ENCODE peak calls at places on chromosomes 5 and 9, in five cellular contexts. Z is naive thymus-derived CD4-positive, alpha-beta T cell; W is heart left ventricle; A is GM23248; D is BE2C. U is an unnamed sample.

GRCh38 chr9:126667190-126668055 is 53.7 kb downstream of the LMX1B start:
- DNase-seq in Z (no peak), W (no peak), A (no peak), D (peak; percentile 86), U (no peak)

GRCh38 chr9:75962186-75963036 is 71.9 kb downstream of the PCSK5 start:
- DNase-seq in W (peak; percentile 20), Z (no peak), A (no peak), D (no peak), U (no peak)

GRCh38 chr5:176803027-176803942 is 7.1 kb upstream of the UNC5A start:
- DNase-seq in Z (no peak), W (no peak), A (no peak), D (peak; percentile 93), U (no peak)

GRCh38 chr5:19880430-19880829 is 107.6 kb downstream of the CDH18 start:
- DNase-seq in Z (no peak), D (no peak), A (no peak), W (no peak), U (no peak)

GRCh38 chr5:152560508-152561137 is 155.5 kb upstream of the NMUR2 start:
- DNase-seq in D (peak; percentile 44), A (peak; percentile 68), Z (no peak), W (peak; percentile 51), U (no peak)

GRCh38 chr5:79133657-79134451 is 22.2 kb downstream of the BHMT start:
- DNase-seq in W (peak; percentile 48), D (peak; percentile 76), A (peak; percentile 90), Z (peak; percentile 57), U (peak; percentile 66)

GRCh38 chr5:56814963-56815656 is at the start of gene MAP3K1:
- DNase-seq in D (peak; percentile 92), A (peak; percentile 82), W (peak; percentile 83), Z (peak; percentile 83), U (peak; percentile 80)

GRCh38 chr9:107768224-107768623 is 278.7 kb upstream of the KLF4 start:
- DNase-seq in A (no peak), W (peak; percentile 71), D (no peak), Z (no peak), U (no peak)

GRCh38 chr9:93580654-93581380 is 4.4 kb downstream of the PHF2 start:
- DNase-seq in D (no peak), W (no peak), A (no peak), Z (no peak), U (peak; percentile 32)

GRCh38 chr5:119473241-119473640 is 20.9 kb downstream of the HSD17B4 start:
- DNase-seq in Z (no peak), A (no peak), W (no peak), D (no peak), U (no peak)

GRCh38 chr5:103373576-103374472 is 115.3 kb downstream of the MACIR start:
- DNase-seq in W (no peak), D (no peak), Z (no peak), A (no peak), U (no peak)

DNA sequence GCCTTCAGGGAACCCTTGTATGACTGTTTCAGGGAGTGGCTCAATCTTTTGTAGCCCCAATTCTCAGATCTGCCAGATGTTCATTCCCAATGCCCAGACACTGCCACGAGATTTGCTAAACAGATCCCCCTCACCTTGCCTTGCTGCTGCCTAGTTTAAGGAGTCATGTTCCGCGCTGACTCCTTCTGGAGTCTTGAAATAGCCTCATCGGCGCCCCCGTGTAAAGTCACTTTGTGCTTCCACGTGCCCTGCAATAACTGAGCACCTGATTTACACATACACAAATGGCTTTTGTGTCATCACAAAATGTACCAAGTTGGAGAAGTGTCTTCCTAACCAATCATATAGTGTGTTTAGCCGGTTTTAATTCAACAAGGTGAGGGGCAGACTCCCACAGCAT is 62.3 kb downstream of the PRRT1B start:
- DNase-seq in W (no peak), Z (no peak), A (no peak), D (no peak), U (no peak)
- H3K36me3 ChIP-seq in W (peaks cover 58% of the 10 kb centered on the region), Z (peaks cover 66% of the 10 kb centered on the region), A (no peaks in the 10 kb centered on the region), D (no peaks in the 10 kb centered on the region), U (peaks cover 17% of the 10 kb centered on the region)

GRCh38 chr5:179886190-179886589 is 21.5 kb downstream of the TBC1D9B start:
- DNase-seq in W (no peak), Z (no peak), D (no peak), A (peak; percentile 18), U (no peak)

GRCh38 chr5:179885491-179886090 is 22.1 kb downstream of the TBC1D9B start:
- DNase-seq in D (no peak), Z (no peak), W (no peak), A (no peak), U (no peak)

GRCh38 chr5:179887802-179888201 is 19.9 kb downstream of the TBC1D9B start:
- DNase-seq in D (no peak), Z (no peak), A (no peak), W (no peak), U (no peak)

GRCh38 chr5:179889885-179890284 is 17.8 kb downstream of the TBC1D9B start:
- DNase-seq in Z (no peak), W (no peak), D (no peak), A (no peak), U (no peak)

DNA sequence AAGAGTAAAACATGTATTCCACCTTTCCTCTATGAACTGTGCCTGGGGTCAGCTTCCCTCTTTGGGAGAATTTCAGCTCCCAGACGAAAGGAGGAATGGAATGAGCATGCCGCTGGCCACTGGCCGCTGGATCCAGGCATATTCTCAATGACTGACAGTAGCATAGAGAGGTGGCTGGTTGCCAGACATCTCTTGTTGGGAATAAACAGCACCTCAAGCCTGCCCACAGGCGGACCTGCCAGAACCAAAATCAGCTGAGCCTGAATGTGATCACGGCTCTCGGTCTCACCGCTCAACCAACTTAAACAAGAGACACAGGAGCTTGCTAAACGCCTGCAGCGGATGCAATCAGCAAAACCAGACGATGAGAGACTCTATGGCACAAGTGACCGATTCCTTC is 20.6 kb downstream of the TBC1D9B start:
- DNase-seq in W (no peak), D (no peak), A (no peak), Z (no peak), U (no peak)
- H3K36me3 ChIP-seq in W (peaks cover 76% of the 10 kb centered on the region), D (peaks cover 31% of the 10 kb centered on the region), A (peaks cover 46% of the 10 kb centered on the region), Z (peaks cover 85% of the 10 kb centered on the region), U (peaks cover 35% of the 10 kb centered on the region)

GRCh38 chr5:171992305-171992704 is 14.1 kb downstream of the FBXW11 start:
- DNase-seq in Z (no peak), A (no peak), W (no peak), D (no peak), U (no peak)
- H3K36me3 ChIP-seq in Z (peaks cover 11% of the 10 kb centered on the region), A (peaks cover 6% of the 10 kb centered on the region), W (peaks cover 15% of the 10 kb centered on the region), D (peaks cover 4% of the 10 kb centered on the region), U (no peaks in the 10 kb centered on the region)

DNA sequence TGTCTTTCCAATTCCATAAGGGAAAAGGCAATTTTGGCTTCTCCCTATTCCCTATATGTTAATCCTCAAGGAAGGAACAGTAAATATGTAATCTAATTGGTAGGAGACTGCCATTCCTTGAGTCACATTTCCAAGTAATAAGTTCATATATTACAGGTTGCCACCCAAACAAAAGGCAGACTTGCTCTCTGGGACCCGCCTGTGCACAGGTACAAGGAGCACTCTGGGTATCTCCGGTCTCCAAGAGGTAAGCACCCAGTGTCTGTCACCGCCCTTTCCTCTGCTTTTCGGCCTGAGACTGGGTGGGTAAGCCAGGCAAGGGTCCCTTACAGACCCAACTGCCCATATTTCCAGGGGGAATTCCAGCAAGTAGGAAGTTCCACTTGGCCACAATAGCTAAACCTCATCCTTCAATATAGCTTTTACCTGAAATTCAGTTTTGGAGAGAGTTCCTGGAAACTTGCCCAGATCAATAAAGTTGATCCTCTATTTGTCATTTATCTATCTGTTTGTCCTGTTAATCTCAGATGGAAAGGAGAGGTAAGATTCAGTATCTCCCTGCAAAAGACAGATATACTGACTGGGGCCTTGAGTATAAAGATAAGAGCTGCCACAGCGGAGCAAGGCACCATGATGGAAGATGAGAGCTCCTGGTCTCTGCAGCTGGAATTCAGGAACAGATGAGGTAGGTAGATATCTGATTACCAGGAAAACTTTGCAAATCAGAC is 81.8 kb downstream of the SUSD1 start:
- DNase-seq in W (no peak), D (no peak), A (no peak), Z (no peak), U (no peak)
- H3K36me3 ChIP-seq in W (no peaks in the 10 kb centered on the region), D (no peaks in the 10 kb centered on the region), A (no peaks in the 10 kb centered on the region), Z (no peaks in the 10 kb centered on the region), U (no peaks in the 10 kb centered on the region)

U was measured in CD8-positive, alpha-beta T cell.